ENCODE peak calls at places on chromosome 1, in four cellular contexts. C, Y, V and R are unnamed samples.

GRCh38 chr1:87224209-87224608 is 104.5 kb upstream of the LMO4 start:
- DNase-seq in C (no peak), Y (no peak), V (peak; percentile 99), R (no peak)

GRCh38 chr1:183164963-183165362 is 21.1 kb upstream of the LAMC2 start:
- DNase-seq in C (no peak), Y (no peak), V (no peak), R (no peak)

GRCh38 chr1:185309566-185309965 is 7.5 kb downstream of the IVNS1ABP start:
- DNase-seq in C (no peak), Y (no peak), V (no peak), R (no peak)

GRCh38 chr1:32426489-32427255 is 32.4 kb upstream of the BSDC1 start:
- DNase-seq in C (no peak), Y (peak; percentile 64), V (no peak), R (no peak)

GRCh38 chr1:214124281-214124805 is 136.6 kb downstream of the PROX1 start:
- DNase-seq in C (no peak), Y (no peak), V (no peak), R (no peak)

GRCh38 chr1:161209790-161210409 is 5.2 kb upstream of the FCER1G start:
- DNase-seq in C (peak; percentile 79), Y (peak; percentile 95), V (peak; percentile 81), R (no peak)

GRCh38 chr1:184605941-184606340 is 148.7 kb downstream of the EDEM3 start:
- DNase-seq in C (no peak), Y (no peak), V (no peak), R (no peak)

GRCh38 chr1:174976436-174977107 is 23.2 kb upstream of the CACYBP start:
- DNase-seq in C (no peak), Y (peak; percentile 58), V (peak; percentile 71), R (no peak)

GRCh38 chr1:184882649-184883303 is 91.5 kb downstream of the NIBAN1 start:
- DNase-seq in C (no peak), Y (no peak), V (peak; percentile 42), R (no peak)

GRCh38 chr1:59480188-59480888 is 183.4 kb downstream of the FGGY start:
- DNase-seq in C (no peak), Y (no peak), V (no peak), R (no peak)